ENCODE peak calls at places on chromosomes 4 and X, in six cellular contexts. E is activated T-cell treated with anti-CD3 and anti-CD28 coated beads for 1 hour, R is smooth muscle cell of the brain vasculature, U is occipital lobe, P is stromal cell of bone marrow, J is dermis microvascular lymphatic vessel endothelial cell. V is an unnamed sample.

GRCh38 chr4:153205028-153205648 is 895 bp downstream of the TRIM2 start:
- DNase-seq in E (peak), J (no peak), U (no peak), R (no peak), P (no peak), V (no peak)

GRCh38 chr4:138437263-138437851 is 195.2 kb upstream of the SLC7A11 start:
- DNase-seq in E (no peak), J (no peak), U (no peak), P (no peak), R (no peak), V (no peak)

GRCh38 chr4:109378511-109378910 is 55.1 kb upstream of the SEC24B start:
- DNase-seq in U (no peak), J (no peak), R (no peak), P (no peak), E (no peak), V (no peak)

GRCh38 chr4:143411527-143412480 is 75.1 kb downstream of the GAB1 start:
- DNase-seq in E (no peak), R (no peak), U (no peak), P (no peak), J (peak), V (no peak)

GRCh38 chrX:153411988-153412574 is 809 bp downstream of the ZFP92 start:
- DNase-seq in E (no peak), P (no peak), U (no peak), J (no peak), R (no peak), V (no peak)

GRCh38 chr4:6199344-6199921 is 916 bp downstream of the JAKMIP1 start:
- DNase-seq in J (no peak), P (no peak), U (no peak), R (no peak), E (no peak), V (no peak)

GRCh38 chrX:103608305-103608963 is 671 bp downstream of the TCEAL3 start:
- DNase-seq in U (peak), R (no peak), J (no peak), P (no peak), E (no peak), V (no peak)

GRCh38 chr4:13160906-13161305 is 323.2 kb downstream of the RAB28 start:
- DNase-seq in P (peak), U (no peak), E (no peak), J (no peak), R (no peak), V (no peak)

GRCh38 chr4:170743633-170744032 is 653.9 kb upstream of the AADAT start:
- DNase-seq in J (no peak), P (no peak), R (no peak), E (no peak), U (no peak), V (no peak)

GRCh38 chrX:85506871-85507270 is 127.4 kb upstream of the POF1B start:
- DNase-seq in J (no peak), R (no peak), U (no peak), E (no peak), P (no peak), V (no peak)

GRCh38 chr4:4524364-4524763 is 17.5 kb downstream of the STX18 start:
- DNase-seq in P (no peak), E (peak), R (no peak), U (no peak), J (no peak), V (no peak)

GRCh38 chrX:51476930-51477329 is 19.5 kb downstream of the NUDT11 start:
- DNase-seq in E (no peak), R (no peak), U (no peak), J (no peak), P (no peak), V (no peak)

V was measured in GOT3.